ENCODE peak calls at places on chromosomes 1 and 21, in five cellular contexts. J is glutamatergic neuron, V is NCI-H1092 treated with DMSO at 0.1 percent for 48 hours, F is OCI-LY7, M is psoas muscle. O is an unnamed sample.

GRCh38 chr1:191963286-191963685 is 195.0 kb upstream of the RGS18 start:
- DNase-seq in J (no peak), M (no peak), V (no peak), F (no peak), O (no peak)

GRCh38 chr1:173476664-173477285 is 360 bp upstream of the PRDX6 start:
- DNase-seq in J (peak), F (peak), M (peak), V (peak), O (peak)

GRCh38 chr1:64167176-64167575 is 36.2 kb upstream of the UBE2U start:
- DNase-seq in V (no peak), M (no peak), F (no peak), J (no peak), O (peak)

GRCh38 chr1:8323706-8324105 is 5.8 kb downstream of the SLC45A1 start:
- DNase-seq in J (no peak), M (peak), V (no peak), F (no peak), O (no peak)

GRCh38 chr1:115098979-115099692 is 9.8 kb upstream of the TSPAN2 start:
- DNase-seq in M (no peak), J (no peak), F (peak), V (peak), O (peak)

GRCh38 chr1:233627376-233627775 is 13.5 kb downstream of the KCNK1 start:
- DNase-seq in J (no peak), V (no peak), F (no peak), M (no peak), O (no peak)

GRCh38 chr1:161096514-161096913 is 1.6 kb upstream of the KLHDC9 start:
- DNase-seq in M (peak), F (no peak), J (no peak), V (no peak), O (peak)

GRCh38 chr1:94920061-94920460 is 6.8 kb downstream of the CNN3 start:
- DNase-seq in M (no peak), F (no peak), J (no peak), V (no peak), O (no peak)

GRCh38 chr1:183106746-183107145 is 79.3 kb upstream of the LAMC2 start:
- DNase-seq in J (no peak), F (no peak), V (no peak), M (no peak), O (no peak)

GRCh38 chr1:115829023-115829674 is 11.8 kb downstream of the NHLH2 start:
- DNase-seq in F (no peak), M (no peak), V (no peak), J (peak), O (peak)

GRCh38 chr1:43639990-43640794 is 9.8 kb upstream of the KDM4A start:
- DNase-seq in F (no peak), J (no peak), M (no peak), V (no peak), O (no peak)

GRCh38 chr1:209162651-209163050 is 420.9 kb upstream of the CAMK1G start:
- DNase-seq in V (no peak), J (no peak), F (no peak), M (no peak), O (no peak)

GRCh38 chr1:192907545-192908243 is 98.9 kb downstream of the RGS2 start:
- DNase-seq in M (no peak), J (no peak), F (no peak), V (no peak), O (no peak)

GRCh38 chr1:210882414-210883221 is 251.3 kb downstream of the KCNH1 start:
- DNase-seq in J (no peak), V (no peak), M (no peak), F (no peak), O (peak)

GRCh38 chr1:188937965-188938551 is 1539.6 kb downstream of the BRINP3 start:
- DNase-seq in F (no peak), J (no peak), V (no peak), M (no peak), O (no peak)

GRCh38 chr1:204616683-204617082 is 68.9 kb downstream of the LRRN2 start:
- DNase-seq in J (no peak), M (no peak), V (no peak), F (no peak), O (no peak)

GRCh38 chr1:208731976-208732821 is 488.0 kb upstream of the PLXNA2 start:
- DNase-seq in V (peak), M (no peak), F (no peak), J (no peak), O (no peak)

GRCh38 chr21:42082501-42083360 is 11.6 kb downstream of the UMODL1 start:
- DNase-seq in M (no peak), F (no peak), J (no peak), V (no peak), O (no peak)

GRCh38 chr1:180181048-180181447 is 26.4 kb downstream of the QSOX1 start:
- DNase-seq in F (no peak), V (peak), M (no peak), J (peak), O (no peak)

GRCh38 chr1:89884718-89885596 is 64.1 kb downstream of the LRRC8D start:
- DNase-seq in J (no peak), M (no peak), F (no peak), V (no peak), O (no peak)

GRCh38 chr1:34736711-34737110 is 18.1 kb upstream of the GJB5 start:
- DNase-seq in M (no peak), J (no peak), V (peak), F (no peak), O (no peak)

GRCh38 chr1:206685256-206685748 is 597 bp downstream of the MAPKAPK2 start:
- DNase-seq in J (peak), M (peak), F (peak), V (no peak), O (no peak)

GRCh38 chr21:42151148-42152074 is 67.5 kb upstream of the ABCG1 start:
- DNase-seq in J (no peak), V (no peak), M (no peak), F (no peak), O (no peak)

GRCh38 chr1:55803429-55803828 is 588.3 kb upstream of the USP24 start:
- DNase-seq in J (no peak), M (no peak), V (no peak), F (no peak), O (no peak)

GRCh38 chr1:57157818-57158606 is 192.2 kb upstream of the C8B start:
- DNase-seq in M (no peak), F (peak), V (no peak), J (no peak), O (no peak)

GRCh38 chr1:203996126-203996525 is 76.8 kb upstream of the SOX13 start:
- DNase-seq in V (no peak), J (no peak), M (peak), F (no peak), O (no peak)

O was measured in AG09309.